ENCODE peak calls at places on chromosomes 16 and 17, in four cellular contexts. C is A673; W is islet precursor cell; H is activated naive CD8-positive, alpha-beta T cell treated with anti-CD3 and anti-CD28 coated beads, Interleukin-2, amount 50 U/mL, for 16 hours. D is an unnamed sample.

GRCh38 chr16:64780445-64780844 is 341.4 kb downstream of the CDH11 start:
- DNase-seq in C (no peak), W (no peak), H (no peak), D (no peak)

GRCh38 chr17:43722921-43723665 is 35.5 kb downstream of the SOST start:
- DNase-seq in C (no peak), H (no peak), W (no peak), D (no peak)

GRCh38 chr17:640436-640835 is 74.2 kb downstream of the VPS53 start:
- DNase-seq in C (no peak), W (peak; percentile 23), H (no peak), D (peak; percentile 4)

GRCh38 chr16:72990003-72990521 is 57.9 kb downstream of the ZFHX3 start:
- DNase-seq in C (peak; percentile 87), H (no peak), W (peak; percentile 82), D (no peak)

GRCh38 chr17:20206068-20206467 is 196.9 kb downstream of the SPECC1 start:
- DNase-seq in H (no peak), C (no peak), W (no peak), D (peak; percentile 24)

GRCh38 chr17:32136856-32137255 is 5.4 kb upstream of the RHOT1 start:
- DNase-seq in H (no peak), C (no peak), W (no peak), D (no peak)

GRCh38 chr16:31107465-31107867 is 720 bp upstream of the BCKDK start:
- DNase-seq in H (no peak), W (no peak), C (no peak), D (no peak)

GRCh38 chr16:23158114-23158513 is 8.9 kb upstream of the USP31 start:
- DNase-seq in C (no peak), W (no peak), H (no peak), D (no peak)

GRCh38 chr17:79005063-79005861 is 4.3 kb downstream of the CANT1 start:
- DNase-seq in W (peak; percentile 72), H (no peak), C (no peak), D (no peak)

GRCh38 chr16:56013962-56014552 is 138.9 kb upstream of the CES5A start:
- DNase-seq in H (no peak), C (peak; percentile 50), W (peak; percentile 88), D (no peak)

GRCh38 chr17:55588446-55588845 is 77.2 kb upstream of the SMIM36 start:
- DNase-seq in H (no peak), W (no peak), C (no peak), D (no peak)

GRCh38 chr17:81517339-81518112 is 4.9 kb upstream of the ACTG1 start:
- DNase-seq in W (peak; percentile 90), C (no peak), H (no peak), D (no peak)

GRCh38 chr17:44007346-44008204 is 3.2 kb downstream of the NAGS start:
- DNase-seq in W (no peak), H (no peak), C (no peak), D (no peak)

GRCh38 chr16:53817117-53817516 is 113.2 kb downstream of the FTO start:
- DNase-seq in H (no peak), W (peak; percentile 85), C (peak; percentile 56), D (no peak)

GRCh38 chr17:33515974-33516373 is 222.9 kb upstream of the ASIC2 start:
- DNase-seq in C (no peak), H (no peak), W (no peak), D (no peak)

GRCh38 chr16:78210305-78210704 is 110.9 kb downstream of the WWOX start:
- DNase-seq in H (no peak), W (peak; percentile 88), C (no peak), D (no peak)

GRCh38 chr16:50683689-50684374 is 2.7 kb upstream of the SNX20 start:
- DNase-seq in C (no peak), W (no peak), H (no peak), D (peak; percentile 49)

GRCh38 chr17:6608321-6608720 is 32.2 kb downstream of the KIAA0753 start:
- DNase-seq in W (no peak), H (no peak), C (no peak), D (no peak)

GRCh38 chr17:64028874-64029464 is 8.5 kb upstream of the ICAM2 start:
- DNase-seq in H (peak; percentile 44), W (no peak), C (peak; percentile 68), D (peak; percentile 59)

GRCh38 chr17:64596439-64596838 is 65.7 kb downstream of the SMURF2 start:
- DNase-seq in H (no peak), W (no peak), C (no peak), D (no peak)

GRCh38 chr16:2710021-2710710 is 9.9 kb downstream of the PRSS27 start:
- DNase-seq in C (no peak), W (no peak), H (no peak), D (no peak)

GRCh38 chr16:81276323-81276722 is 37.8 kb downstream of the BCO1 start:
- DNase-seq in C (no peak), W (no peak), H (no peak), D (no peak)

GRCh38 chr17:14268264-14268663 is 31.6 kb upstream of the CDRT15 start:
- DNase-seq in H (no peak), W (no peak), C (no peak), D (no peak)

GRCh38 chr17:34379876-34380275 is 16.8 kb upstream of the CCL1 start:
- DNase-seq in H (no peak), C (no peak), W (no peak), D (no peak)

GRCh38 chr17:9148908-9149536 is 127.7 kb downstream of the NTN1 start:
- DNase-seq in H (no peak), C (no peak), W (no peak), D (no peak)